ENCODE peak calls at places on chromosomes 5 and 9, in seven cellular contexts. X is HCT116, J is aorta, Z is dorsolateral prefrontal cortex, O is AG09309, A is prostate gland, I is ovary. P is an unnamed sample.

GRCh38 chr5:158814521-158814920 is 285.2 kb downstream of the EBF1 start:
- DNase-seq in O (peak; percentile 42), X (no peak), A (no peak), J (no peak), Z (peak; percentile 70), I (no peak), P (no peak)

GRCh38 chr5:3854069-3854741 is 258.6 kb downstream of the IRX1 start:
- DNase-seq in A (no peak), O (no peak), X (no peak), I (no peak), Z (no peak), J (no peak), P (no peak)

GRCh38 chr9:133701981-133702797 is 36.0 kb downstream of the SARDH start:
- DNase-seq in A (no peak), X (no peak), J (peak; percentile 54), O (no peak), Z (peak; percentile 23), I (peak; percentile 75), P (no peak)

GRCh38 chr5:60526336-60526875 is 173.6 kb downstream of the DEPDC1B start:
- DNase-seq in J (no peak), I (no peak), O (no peak), A (no peak), X (no peak), Z (no peak), P (no peak)

GRCh38 chr5:109454726-109455505 is 45.1 kb upstream of the PJA2 start:
- DNase-seq in A (no peak), O (peak; percentile 62), I (no peak), J (no peak), Z (no peak), X (no peak), P (peak; percentile 43)

GRCh38 chr9:18726546-18726945 is 252.6 kb downstream of the ADAMTSL1 start:
- DNase-seq in A (no peak), Z (no peak), J (no peak), I (no peak), O (peak; percentile 72), X (no peak), P (no peak)

GRCh38 chr9:23826120-23826629 is at the start of gene ELAVL2:
- DNase-seq in A (peak; percentile 34), J (peak; percentile 77), Z (peak; percentile 100), X (no peak), O (peak; percentile 85), I (peak; percentile 95), P (peak; percentile 97)

GRCh38 chr9:134225186-134225585 is 60.8 kb upstream of the RNU6ATAC start:
- DNase-seq in X (no peak), Z (no peak), A (no peak), O (no peak), I (peak; percentile 15), J (peak; percentile 22), P (no peak)

GRCh38 chr5:173638631-173639030 is 22.2 kb upstream of the BOD1 start:
- DNase-seq in A (no peak), O (no peak), X (no peak), Z (no peak), J (no peak), I (no peak), P (no peak)

DNA sequence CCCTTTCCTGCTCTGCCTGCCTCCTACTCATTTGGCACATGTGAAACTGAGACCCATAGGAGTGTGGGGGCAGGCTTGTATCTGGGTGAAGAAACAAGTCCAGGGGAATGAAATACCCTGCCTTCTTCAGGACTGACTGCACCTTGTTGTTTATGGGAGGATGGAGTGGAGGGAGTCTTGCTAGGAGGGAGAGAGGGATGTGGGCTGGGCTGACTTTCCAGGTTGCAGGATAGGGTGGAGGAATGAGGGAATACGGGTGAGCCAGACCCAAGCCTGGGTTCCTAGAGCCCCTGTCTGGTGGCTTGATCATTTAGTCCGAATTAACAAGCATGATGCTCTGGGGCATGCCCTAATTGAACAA is 3.3 kb downstream of the CXXC5 start:
- DNase-seq in Z (no peak), X (no peak), I (no peak), J (no peak), O (no peak), A (no peak), P (no peak)
- H3K4me3 ChIP-seq in Z (peak overlapping the region; percentile 94), X (no peak overlapping the region), I (no peak overlapping the region), J (no peak overlapping the region), O (peak overlapping the region; percentile 83), A (no peak overlapping the region), P (peak overlapping the region; percentile 90)

GRCh38 chr9:113220467-113221002 is 542 bp downstream of the FKBP15 start:
- DNase-seq in I (no peak), A (no peak), Z (no peak), X (no peak), O (no peak), J (no peak), P (no peak)

GRCh38 chr9:113221003-113221799 is at the start of the genes FKBP15 and SLC31A1:
- DNase-seq in J (peak; percentile 99), O (peak; percentile 95), X (peak; percentile 97), Z (peak; percentile 98), A (peak; percentile 98), I (peak; percentile 97), P (peak; percentile 96)

GRCh38 chr9:113219972-113220371 is 1.1 kb downstream of the FKBP15 start:
- DNase-seq in O (peak; percentile 37), I (no peak), Z (no peak), X (no peak), J (no peak), A (no peak), P (no peak)

GRCh38 chr9:113221800-113222481 is 597 bp downstream of the SLC31A1 start:
- DNase-seq in Z (no peak), O (no peak), X (no peak), A (no peak), I (no peak), J (no peak), P (no peak)

DNA sequence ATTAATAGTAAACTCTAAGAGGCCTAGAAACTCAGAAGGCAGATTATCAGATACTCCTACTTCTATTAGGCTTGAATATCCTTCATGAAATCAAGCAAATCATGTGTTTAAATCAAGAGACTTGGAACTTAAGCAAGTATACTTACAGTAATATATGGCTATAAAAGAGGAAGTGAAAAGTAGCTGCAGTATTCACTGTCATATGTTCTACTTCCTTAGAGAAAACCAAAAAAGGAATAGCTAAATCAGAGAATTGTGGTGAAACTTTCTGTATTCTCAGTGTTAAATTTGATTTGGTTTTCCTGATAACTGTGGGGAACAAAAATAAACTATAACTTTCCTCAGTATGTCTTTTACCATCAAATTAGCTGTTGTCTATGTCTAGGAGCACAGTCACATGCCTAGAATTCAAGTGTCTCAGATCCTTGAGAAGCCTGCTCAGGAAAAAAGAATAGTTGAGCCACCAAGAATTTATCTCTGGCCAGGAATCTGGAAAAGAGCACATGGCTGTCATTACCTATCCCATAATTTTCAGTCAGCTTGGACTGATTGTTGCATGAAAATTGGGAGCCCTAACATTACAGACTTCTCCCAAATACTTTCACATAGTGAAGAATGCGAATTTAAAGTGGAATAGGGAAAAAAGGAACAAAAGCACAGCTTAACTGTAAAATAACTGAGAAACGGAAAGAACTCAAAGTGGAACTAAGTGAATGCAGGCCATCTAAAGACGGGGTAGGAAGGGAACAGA is 1.7 kb downstream of the FKBP15 start:
- DNase-seq in X (no peak), A (no peak), O (no peak), J (no peak), I (no peak), Z (no peak), P (no peak)
- H3K4me3 ChIP-seq in X (no peak overlapping the region), A (no peak overlapping the region), O (no peak overlapping the region), J (no peak overlapping the region), I (no peak overlapping the region), Z (no peak overlapping the region), P (peak overlapping the region; percentile 68)

GRCh38 chr5:56409331-56410190 is 176.4 kb upstream of the ANKRD55 start:
- DNase-seq in I (no peak), Z (peak; percentile 70), A (no peak), O (peak; percentile 54), X (no peak), J (peak; percentile 59), P (peak; percentile 24)

GRCh38 chr5:56414056-56414455 is 180.9 kb upstream of the ANKRD55 start:
- DNase-seq in J (no peak), A (no peak), O (no peak), Z (no peak), X (no peak), I (no peak), P (no peak)

GRCh38 chr5:56410696-56411095 is 177.6 kb upstream of the ANKRD55 start:
- DNase-seq in A (no peak), O (no peak), Z (no peak), X (no peak), J (no peak), I (no peak), P (no peak)

GRCh38 chr5:56415356-56415765 is 182.2 kb upstream of the ANKRD55 start:
- DNase-seq in J (peak; percentile 88), A (no peak), I (no peak), Z (no peak), X (no peak), O (peak; percentile 11), P (peak; percentile 2)

DNA sequence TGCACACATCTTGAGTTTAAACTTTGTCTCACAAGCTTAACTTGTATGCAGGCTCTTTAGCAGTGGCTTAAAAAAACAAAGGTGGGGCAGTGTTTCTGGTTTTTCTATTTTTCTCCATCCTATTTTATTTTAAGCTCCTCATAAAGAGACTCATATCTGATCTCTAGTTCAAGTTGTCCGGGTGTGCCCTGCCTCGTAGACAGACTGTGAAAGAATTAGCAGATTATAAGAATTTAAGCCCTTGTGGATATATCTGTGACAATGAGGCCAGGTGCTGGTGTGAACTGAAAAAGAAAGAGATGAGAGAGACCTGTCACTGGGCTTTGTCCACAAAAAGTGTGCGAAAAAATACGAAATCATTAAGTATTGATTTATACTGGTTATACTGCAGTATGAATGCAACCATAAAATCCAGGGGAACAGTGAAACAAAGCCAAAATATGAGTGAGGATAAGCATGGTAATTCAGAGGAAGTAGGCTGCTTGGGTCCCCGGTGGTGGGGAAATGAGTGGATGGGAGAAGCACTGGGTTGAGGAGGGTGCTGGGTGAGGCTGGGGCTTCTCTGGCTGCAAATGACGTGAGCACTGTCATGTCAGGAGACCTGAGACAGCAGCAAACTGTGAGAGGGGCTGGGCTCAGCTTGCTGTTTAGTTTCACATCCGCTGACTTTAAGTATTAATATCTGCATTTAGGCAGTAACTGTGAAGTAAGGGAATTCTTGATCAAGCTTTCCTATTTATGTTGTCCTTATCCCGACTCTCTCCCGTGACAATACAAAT is 179.7 kb upstream of the ANKRD55 start:
- DNase-seq in J (peak; percentile 89), O (no peak), Z (no peak), A (peak; percentile 6), X (no peak), I (no peak), P (no peak)
- H3K4me3 ChIP-seq in J (no peak overlapping the region), O (no peak overlapping the region), Z (no peak overlapping the region), A (no peak overlapping the region), X (no peak overlapping the region), I (no peak overlapping the region), P (no peak overlapping the region)

GRCh38 chr9:126677188-126678084 is 63.7 kb downstream of the LMX1B start:
- DNase-seq in J (no peak), A (no peak), Z (no peak), I (no peak), X (no peak), O (no peak), P (no peak)

GRCh38 chr9:126676102-126676684 is 62.5 kb downstream of the LMX1B start:
- DNase-seq in Z (peak; percentile 56), I (no peak), O (no peak), A (no peak), J (no peak), X (no peak), P (no peak)

GRCh38 chr9:126674365-126675146 is 60.8 kb downstream of the LMX1B start:
- DNase-seq in A (no peak), Z (peak; percentile 82), X (no peak), J (no peak), O (no peak), I (no peak), P (no peak)

GRCh38 chr9:126675147-126675467 is 61.4 kb downstream of the LMX1B start:
- DNase-seq in X (no peak), A (no peak), O (no peak), I (no peak), J (no peak), Z (no peak), P (no peak)

GRCh38 chr9:126676685-126677143 is 63.0 kb downstream of the LMX1B start:
- DNase-seq in J (no peak), X (no peak), I (no peak), Z (peak; percentile 27), O (no peak), A (no peak), P (no peak)
- H3K4me3 ChIP-seq in J (no peak overlapping the region), X (no peak overlapping the region), I (no peak overlapping the region), Z (no peak overlapping the region), O (no peak overlapping the region), A (no peak overlapping the region), P (no peak overlapping the region)

P was measured in skeletal muscle cell.